ENCODE peak calls at places on chromosomes 5 and 9, in seven cellular contexts. W is germinal center; U is astrocyte of the spinal cord; K is GM13976; Z is activated CD4-positive, alpha-beta T cell treated with anti-CD3 and anti-CD28 coated beads, Interleukin-2, amount 50 U/mL, for 4 hours; P is HTR-8/SVneo; D is mucosa of descending colon. M is an unnamed sample.

GRCh38 chr9:132545578-132545977 is 36.8 kb upstream of the BARHL1 start:
- DNase-seq in W (no peak), K (no peak), Z (no peak), D (no peak), P (no peak), U (no peak), M (no peak)

GRCh38 chr5:148393390-148393741 is 9.6 kb downstream of the FBXO38 start:
- DNase-seq in U (no peak), Z (no peak), K (no peak), D (no peak), W (no peak), P (no peak), M (no peak)

GRCh38 chr5:127824126-127824525 is 120.9 kb downstream of the CCDC192 start:
- DNase-seq in D (no peak), U (no peak), P (no peak), K (no peak), W (no peak), Z (no peak), M (no peak)

GRCh38 chr9:119722384-119722783 is 353.1 kb upstream of the BRINP1 start:
- DNase-seq in D (no peak), P (no peak), Z (no peak), W (no peak), K (no peak), U (no peak), M (no peak)

GRCh38 chr9:106025449-106025848 is 331.1 kb downstream of the TMEM38B start:
- DNase-seq in K (no peak), Z (no peak), U (no peak), D (no peak), P (no peak), W (no peak), M (no peak)

GRCh38 chr5:137954131-137954879 is 65.0 kb downstream of the PKD2L2 start:
- DNase-seq in P (peak), D (no peak), Z (no peak), K (no peak), W (no peak), U (peak), M (no peak)

GRCh38 chr5:149172261-149172660 is 31.0 kb downstream of the ABLIM3 start:
- DNase-seq in K (no peak), W (no peak), P (peak), D (no peak), Z (no peak), U (peak), M (no peak)

GRCh38 chr5:179153341-179153901 is 93.2 kb downstream of the ZNF354C start:
- DNase-seq in K (no peak), Z (no peak), W (no peak), U (no peak), D (no peak), P (no peak), M (no peak)

GRCh38 chr5:34991486-34992238 is 56.1 kb downstream of the AGXT2 start:
- DNase-seq in P (no peak), Z (no peak), K (no peak), U (peak), W (no peak), D (no peak), M (no peak)

GRCh38 chr5:95718203-95718602 is 12.9 kb upstream of the RHOBTB3 start:
- DNase-seq in D (no peak), Z (no peak), K (peak), W (peak), U (no peak), P (no peak), M (peak)

GRCh38 chr5:411728-412127 is 31.2 kb upstream of the EXOC3 start:
- DNase-seq in W (no peak), K (no peak), Z (no peak), U (no peak), D (peak), P (no peak), M (no peak)

GRCh38 chr5:111252799-111253564 is 28.8 kb downstream of the CAMK4 start:
- DNase-seq in D (no peak), P (no peak), W (no peak), Z (no peak), U (no peak), K (peak), M (peak)

GRCh38 chr9:115650768-115651167 is 502.8 kb upstream of the PAPPA start:
- DNase-seq in K (no peak), D (no peak), U (peak), Z (no peak), P (no peak), W (no peak), M (no peak)

GRCh38 chr9:122346478-122347347 is 24.1 kb upstream of the PTGS1 start:
- DNase-seq in P (no peak), K (no peak), W (peak), Z (no peak), D (peak), U (peak), M (no peak)

GRCh38 chr5:37571974-37572373 is 192.9 kb downstream of the WDR70 start:
- DNase-seq in D (no peak), K (no peak), W (no peak), P (no peak), U (no peak), Z (no peak), M (no peak)

GRCh38 chr9:124133752-124134151 is 122.2 kb downstream of the LHX2 start:
- DNase-seq in W (no peak), U (peak), D (peak), K (no peak), Z (no peak), P (no peak), M (no peak)

GRCh38 chr9:69758981-69759477 is 782 bp downstream of the PTAR1 start:
- DNase-seq in D (no peak), K (no peak), P (no peak), U (peak), W (no peak), Z (no peak), M (no peak)

GRCh38 chr5:66442951-66443445 is 153.2 kb upstream of the MAST4 start:
- DNase-seq in U (no peak), D (no peak), K (no peak), Z (no peak), W (no peak), P (no peak), M (no peak)

GRCh38 chr9:131530546-131530929 is 525 bp downstream of the UCK1 start:
- DNase-seq in Z (no peak), W (peak), P (peak), U (no peak), D (peak), K (peak), M (peak)

GRCh38 chr9:90645721-90646120 is 3.1 kb upstream of the DIRAS2 start:
- DNase-seq in K (no peak), D (no peak), Z (no peak), W (no peak), U (no peak), P (no peak), M (peak)

GRCh38 chr5:179455320-179455719 is 95.0 kb upstream of the RUFY1 start:
- DNase-seq in U (no peak), K (no peak), P (no peak), D (no peak), Z (no peak), W (no peak), M (no peak)

GRCh38 chr5:126961702-126962101 is 68.7 kb downstream of the MARCHF3 start:
- DNase-seq in P (no peak), Z (no peak), K (no peak), D (no peak), W (no peak), U (no peak), M (peak)

GRCh38 chr5:132592521-132592920 is 35.7 kb downstream of the RAD50 start:
- DNase-seq in U (peak), D (no peak), W (no peak), K (no peak), P (no peak), Z (no peak), M (no peak)

GRCh38 chr9:93116049-93116961 is 17.7 kb downstream of the NINJ1 start:
- DNase-seq in U (no peak), K (no peak), D (peak), W (no peak), Z (no peak), P (peak), M (peak)

GRCh38 chr5:98341711-98342042 is 431.8 kb upstream of the RGMB start:
- DNase-seq in U (no peak), P (no peak), W (no peak), K (no peak), D (no peak), Z (no peak), M (no peak)

GRCh38 chr5:57684299-57684702 is 201.7 kb upstream of the ACTBL2 start:
- DNase-seq in K (no peak), W (no peak), Z (no peak), P (no peak), D (no peak), U (no peak), M (no peak)

GRCh38 chr5:158868570-158868969 is 231.1 kb downstream of the EBF1 start:
- DNase-seq in U (no peak), Z (no peak), W (no peak), D (no peak), P (no peak), K (no peak), M (no peak)

GRCh38 chr5:69414885-69415583 is at the start of gene MARVELD2:
- DNase-seq in P (peak), W (peak), K (peak), Z (peak), U (peak), D (peak), M (peak)

GRCh38 chr5:55306641-55307382 is 682 bp downstream of the DHX29 start:
- DNase-seq in Z (no peak), U (peak), W (peak), K (no peak), D (no peak), P (peak), M (no peak)

GRCh38 chr5:16074358-16074757 is 105.2 kb downstream of the MARCHF11 start:
- DNase-seq in D (no peak), U (no peak), K (no peak), Z (no peak), P (no peak), W (no peak), M (peak)

GRCh38 chr9:101465330-101465915 is 29.8 kb upstream of the ALDOB start:
- DNase-seq in U (peak), W (no peak), Z (no peak), D (peak), K (no peak), P (peak), M (no peak)